ENCODE peak calls at places on chromosomes 2 and 18, in six cellular contexts. R, I, V, G, Q and A are unnamed samples.

GRCh38 chr18:58148954-58149471 is 105.0 kb downstream of the NEDD4L start:
- DNase-seq in I (no peak), R (no peak), V (no peak), Q (no peak), G (no peak), A (peak; percentile 79)

GRCh38 chr2:54479422-54479821 is 23.3 kb downstream of the SPTBN1 start:
- DNase-seq in Q (no peak), G (no peak), R (no peak), V (no peak), I (no peak), A (no peak)

GRCh38 chr2:27442981-27443323 is 771 bp downstream of the KRTCAP3 start:
- DNase-seq in V (no peak), R (no peak), Q (no peak), G (no peak), I (no peak), A (peak; percentile 44)

GRCh38 chr18:11953113-11953512 is 28.2 kb upstream of the IMPA2 start:
- DNase-seq in R (no peak), I (no peak), Q (no peak), V (no peak), G (no peak), A (no peak)

GRCh38 chr2:10668402-10669012 is 21.3 kb downstream of the NOL10 start:
- DNase-seq in R (no peak), Q (peak; percentile 52), G (no peak), I (peak; percentile 19), V (peak; percentile 30), A (peak; percentile 57)

GRCh38 chr2:25362564-25363145 is 20.9 kb upstream of the DNMT3A start:
- DNase-seq in V (peak; percentile 19), I (no peak), Q (no peak), R (no peak), G (no peak), A (peak; percentile 37)

GRCh38 chr2:227716501-227716900 is 1.3 kb downstream of the SLC19A3 start:
- DNase-seq in I (no peak), V (no peak), Q (no peak), R (no peak), G (no peak), A (no peak)

GRCh38 chr2:166573393-166573792 is 79.3 kb upstream of the SCN7A start:
- DNase-seq in G (no peak), Q (peak; percentile 30), V (no peak), I (peak; percentile 27), R (no peak), A (no peak)

GRCh38 chr18:32870611-32871010 is 97.8 kb upstream of the KLHL14 start:
- DNase-seq in R (no peak), Q (no peak), V (no peak), I (no peak), G (no peak), A (no peak)

GRCh38 chr2:164837807-164838206 is 3.8 kb downstream of the COBLL1 start:
- DNase-seq in R (no peak), Q (no peak), V (no peak), I (no peak), G (no peak), A (no peak)

GRCh38 chr18:48597671-48598070 is 58.8 kb downstream of the CTIF start:
- DNase-seq in G (no peak), I (no peak), V (no peak), Q (no peak), R (no peak), A (no peak)